ENCODE peak calls at places on chromosome 13, in five cellular contexts. U, J, V, E and A are unnamed samples. For H3K36me3, the result is how much of the 10 kb centered on the place peaks cover.

GRCh38 chr13:53066411-53066810 is 37.8 kb downstream of the OLFM4 start:
- DNase-seq in U (no peak), V (no peak), E (no peak), J (no peak), A (no peak)

GRCh38 chr13:64551755-64552154 is 2678.4 kb downstream of the PCDH9 start:
- DNase-seq in E (no peak), U (no peak), V (no peak), J (no peak), A (no peak)

GRCh38 chr13:33193428-33193974 is 92.1 kb downstream of the STARD13 start:
- DNase-seq in E (peak), J (no peak), U (peak), V (no peak), A (peak)

GRCh38 chr13:29563941-29564340 is 31.5 kb downstream of the SLC7A1 start:
- DNase-seq in V (no peak), E (no peak), U (no peak), J (no peak), A (no peak)

GRCh38 chr13:98650376-98651107 is 73.6 kb upstream of the STK24 start:
- DNase-seq in V (no peak), E (peak), U (no peak), J (peak), A (no peak)

GRCh38 chr13:99320693-99321481 is 13.7 kb upstream of the GPR183 start:
- DNase-seq in J (no peak), E (no peak), V (peak), U (no peak), A (no peak)

GRCh38 chr13:75803175-75803611 is 167.1 kb downstream of the LMO7 start:
- DNase-seq in V (peak), E (peak), U (peak), J (no peak), A (peak)

GRCh38 chr13:106602178-106602577 is 34.2 kb upstream of the ARGLU1 start:
- DNase-seq in U (no peak), J (no peak), E (no peak), V (no peak), A (no peak)

GRCh38 chr13:23468811-23469210 is 35.3 kb upstream of the SACS start:
- DNase-seq in U (no peak), V (no peak), J (no peak), E (peak), A (no peak)

DNA sequence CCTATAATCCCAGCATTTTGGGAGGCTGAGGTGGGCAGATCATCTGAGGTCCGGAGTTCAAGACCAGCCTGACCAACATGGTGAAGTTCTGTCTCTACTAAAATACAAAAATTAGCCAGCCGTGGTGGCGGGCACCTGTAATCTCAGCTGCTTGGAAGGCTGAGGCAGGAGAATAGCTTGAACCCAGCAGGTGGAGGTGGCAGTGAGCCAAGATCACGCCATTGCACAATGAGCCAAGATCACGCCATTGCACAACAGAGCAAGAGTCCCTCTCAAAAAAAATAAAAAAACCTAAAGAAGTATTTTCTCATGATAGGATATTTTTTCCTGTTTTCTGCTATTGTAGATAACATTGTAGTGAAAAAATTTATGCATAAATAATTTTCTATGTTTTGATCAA is 13.3 kb downstream of the IFT88 start:
- DNase-seq in E (no peak), V (no peak), U (no peak), J (no peak), A (no peak)
- H3K36me3 ChIP-seq in E (under half), V (under half), U (under half), J (under half), A (under half)

DNA sequence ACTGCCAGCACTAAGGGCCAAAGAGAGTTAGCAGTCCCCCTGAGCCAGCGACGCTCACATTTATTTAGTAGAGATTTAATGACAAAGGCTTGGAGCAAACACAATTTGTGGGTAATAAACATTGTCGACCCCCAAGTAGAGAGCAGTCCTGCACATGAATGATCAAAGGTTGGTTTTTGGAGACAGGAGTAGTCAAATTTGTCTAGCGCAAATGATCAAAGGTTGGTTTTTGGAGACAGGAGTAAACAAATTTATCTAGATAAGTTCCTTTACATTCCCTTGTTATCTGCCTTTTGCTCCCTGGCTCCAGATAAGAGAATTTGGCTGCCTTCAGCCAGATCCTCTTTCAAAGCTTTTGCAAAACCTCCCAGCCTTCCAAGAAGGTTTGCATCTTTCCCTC is 26.9 kb downstream of the METTL21C start:
- DNase-seq in E (peak), V (no peak), J (peak), U (no peak), A (no peak)
- H3K36me3 ChIP-seq in E (under half), V (under half), J (under half), U (under half), A (half or more)

DNA sequence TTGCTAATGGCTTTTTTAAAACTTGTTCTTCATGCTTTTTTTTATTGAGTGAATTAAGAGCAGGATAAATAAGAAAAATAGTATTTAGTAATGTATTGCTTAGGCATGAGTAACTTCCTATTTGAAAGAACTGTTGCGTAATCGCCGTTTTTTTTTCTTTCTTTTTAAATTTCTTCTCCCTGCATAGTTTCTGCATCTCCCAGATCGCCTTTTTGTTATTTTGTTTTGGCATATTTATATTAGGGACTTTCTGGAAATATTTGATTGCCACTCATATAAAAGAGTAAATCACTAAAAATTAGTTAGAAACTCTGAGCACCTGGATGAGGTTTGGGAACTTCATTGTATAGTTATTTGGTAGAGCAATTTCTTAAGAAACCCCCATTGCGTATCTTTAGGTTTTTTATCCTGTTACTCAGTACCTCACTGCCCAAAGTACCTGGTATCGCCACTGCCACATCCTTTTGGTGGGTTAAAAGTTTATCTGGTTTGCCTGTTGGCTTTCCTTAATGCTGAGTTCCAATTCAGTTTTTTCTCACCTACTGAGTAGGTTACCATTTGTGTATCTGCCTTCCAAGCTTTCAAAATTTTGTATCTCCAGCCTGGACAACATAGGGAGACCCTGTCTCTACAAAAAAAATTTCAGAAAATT is 36.2 kb upstream of the LPAR6 start:
- DNase-seq in U (no peak), V (no peak), J (no peak), E (no peak), A (no peak)
- H3K36me3 ChIP-seq in U (under half), V (under half), J (under half), E (under half), A (under half)

DNA sequence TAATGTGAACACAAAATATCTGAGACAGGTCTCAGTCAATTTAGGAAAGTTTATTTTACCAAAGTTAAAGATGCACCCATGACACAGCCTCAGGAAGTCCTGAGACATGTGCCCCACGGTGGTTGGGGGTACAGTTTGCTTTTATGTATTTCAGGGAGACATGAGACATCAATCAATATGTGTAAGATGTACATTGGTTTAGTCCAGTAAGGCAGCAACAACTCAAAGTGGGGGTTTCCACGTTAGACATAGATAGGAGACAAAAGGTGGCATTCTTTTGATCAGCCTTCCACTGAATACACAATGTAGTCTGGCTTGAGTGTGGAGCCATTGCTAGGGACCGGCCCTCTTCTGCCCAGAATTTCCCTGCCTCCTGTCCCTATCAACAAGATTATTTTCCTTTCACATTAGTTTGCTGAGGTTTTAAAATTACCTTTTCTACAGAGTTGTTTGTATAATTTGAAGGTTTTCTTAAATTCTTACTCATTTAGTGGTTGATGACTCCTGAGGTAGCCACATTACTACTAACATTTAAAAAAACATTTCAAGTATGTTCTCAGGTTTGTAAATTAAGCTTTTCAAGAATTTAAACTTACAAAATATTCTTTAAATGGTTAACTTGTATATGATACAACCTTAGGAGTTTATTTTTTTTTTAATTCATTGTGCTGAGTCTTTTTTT is 33.2 kb downstream of the RNASEH2B start:
- DNase-seq in E (peak), U (peak), V (no peak), J (no peak), A (peak)
- H3K36me3 ChIP-seq in E (under half), U (under half), V (under half), J (under half), A (under half)